ENCODE peak calls at places on chromosomes 13 and 19, in nine cellular contexts. N, Q, X, U, H, W, R, A and Z are unnamed samples.

GRCh38 chr13:88649855-88650254 is 978.7 kb downstream of the SLITRK5 start:
- DNase-seq in A (no peak), N (no peak), Q (no peak), X (no peak), R (no peak), H (no peak), U (no peak), W (no peak), Z (no peak)

GRCh38 chr13:36887758-36888521 is 32.1 kb downstream of the SMAD9 start:
- DNase-seq in R (no peak), Q (no peak), W (no peak), X (no peak), A (no peak), H (no peak), U (no peak), N (no peak), Z (no peak)

GRCh38 chr13:34070006-34070405 is 252.1 kb downstream of the RFC3 start:
- DNase-seq in U (no peak), Q (no peak), W (no peak), H (no peak), X (no peak), A (peak; percentile 21), R (no peak), N (no peak), Z (no peak)

GRCh38 chr13:63516124-63516523 is 2100.5 kb upstream of the PCDH20 start:
- DNase-seq in H (no peak), N (no peak), A (no peak), X (no peak), R (no peak), U (no peak), Q (no peak), W (no peak), Z (no peak)

GRCh38 chr19:49954933-49955332 is 6.0 kb downstream of the SIGLEC11 start:
- DNase-seq in N (no peak), A (no peak), Q (no peak), W (no peak), X (no peak), U (no peak), H (no peak), R (no peak), Z (no peak)

GRCh38 chr13:39895254-39895653 is 239.8 kb downstream of the COG6 start:
- DNase-seq in Q (no peak), X (no peak), U (no peak), H (no peak), A (no peak), W (peak; percentile 67), N (no peak), R (no peak), Z (no peak)

GRCh38 chr13:113639661-113640262 is 18.2 kb downstream of the ATP4B start:
- DNase-seq in U (no peak), H (no peak), R (peak; percentile 11), N (no peak), Q (no peak), A (no peak), W (no peak), X (no peak), Z (peak; percentile 14)

GRCh38 chr19:3440082-3440481 is 40.2 kb downstream of the SMIM24 start:
- DNase-seq in X (no peak), U (no peak), N (peak; percentile 76), Q (peak; percentile 75), R (peak; percentile 64), W (no peak), H (no peak), A (peak; percentile 45), Z (peak; percentile 56)

GRCh38 chr19:1856698-1857603 is 6.4 kb downstream of the KLF16 start:
- DNase-seq in R (peak; percentile 65), H (peak; percentile 76), U (no peak), N (peak; percentile 72), W (no peak), Q (peak; percentile 82), X (no peak), A (no peak), Z (peak; percentile 75)

GRCh38 chr13:89255844-89256406 is 1584.8 kb downstream of the SLITRK5 start:
- DNase-seq in U (no peak), N (no peak), A (no peak), H (no peak), R (no peak), W (no peak), Q (no peak), X (no peak), Z (no peak)

DNA sequence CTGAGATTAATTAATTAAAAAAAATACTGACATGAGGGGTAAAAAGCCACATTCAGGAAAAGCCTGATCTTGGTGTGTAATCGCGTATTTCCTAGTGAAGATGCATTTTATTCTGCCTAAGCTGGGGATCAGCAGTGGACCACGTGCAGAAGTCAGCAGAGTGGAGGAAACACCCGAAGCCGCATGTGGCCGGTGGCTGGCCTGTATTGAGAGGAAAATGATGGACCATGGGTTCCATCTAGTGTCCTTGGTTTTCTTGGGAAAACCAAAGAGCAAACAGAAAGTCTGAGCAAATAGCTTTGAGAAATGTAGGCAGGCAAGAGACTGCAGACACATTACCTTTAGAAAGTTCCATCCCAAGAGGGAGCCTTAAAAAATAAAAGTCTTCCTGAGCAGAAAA is 23.7 kb upstream of the SHISA2 start:
- DNase-seq in R (no peak), X (no peak), W (no peak), U (no peak), A (peak; percentile 16), H (no peak), Q (no peak), N (no peak), Z (no peak)
- TF ChIP-seq CTCF in R (no peak), X (no peak), W (no peak), U (no peak), A (no peak), H (no peak), Q (no peak), N (no peak), Z (no peak)

GRCh38 chr13:85969331-85969730 is 170.1 kb upstream of the SLITRK6 start:
- DNase-seq in H (no peak), W (no peak), N (no peak), X (no peak), U (no peak), R (no peak), Q (no peak), A (no peak), Z (no peak)

GRCh38 chr13:85974604-85975366 is 175.6 kb upstream of the SLITRK6 start:
- DNase-seq in A (no peak), H (no peak), N (no peak), U (no peak), R (no peak), W (no peak), X (no peak), Q (no peak), Z (no peak)

GRCh38 chr13:85970727-85971126 is 171.5 kb upstream of the SLITRK6 start:
- DNase-seq in X (no peak), Q (no peak), H (no peak), U (no peak), R (no peak), A (peak; percentile 3), N (no peak), W (no peak), Z (no peak)
- TF ChIP-seq CTCF in X (no peak), Q (no peak), H (no peak), U (peak; percentile 19), R (no peak), A (peak; percentile 19), N (no peak), W (no peak), Z (peak; percentile 19)

GRCh38 chr19:57935731-57936130 is 529 bp upstream of the ZNF418 start:
- DNase-seq in R (no peak), X (no peak), W (no peak), Q (no peak), N (no peak), A (no peak), H (no peak), U (no peak), Z (no peak)

GRCh38 chr19:57947419-57948134 is at the start of gene ZNF256:
- DNase-seq in A (peak; percentile 97), H (peak; percentile 84), R (peak; percentile 98), U (peak; percentile 95), W (peak; percentile 46), N (peak; percentile 96), Q (peak; percentile 93), X (peak; percentile 77), Z (peak; percentile 98)

GRCh38 chr19:57946316-57946715 is 1.2 kb downstream of the ZNF256 start:
- DNase-seq in H (no peak), U (no peak), R (no peak), W (no peak), X (no peak), N (no peak), Q (no peak), A (no peak), Z (no peak)

GRCh38 chr19:57947088-57947418 is 453 bp downstream of the ZNF256 start:
- DNase-seq in H (no peak), A (no peak), R (peak; percentile 14), N (no peak), U (no peak), Q (no peak), X (no peak), W (no peak), Z (no peak)

DNA sequence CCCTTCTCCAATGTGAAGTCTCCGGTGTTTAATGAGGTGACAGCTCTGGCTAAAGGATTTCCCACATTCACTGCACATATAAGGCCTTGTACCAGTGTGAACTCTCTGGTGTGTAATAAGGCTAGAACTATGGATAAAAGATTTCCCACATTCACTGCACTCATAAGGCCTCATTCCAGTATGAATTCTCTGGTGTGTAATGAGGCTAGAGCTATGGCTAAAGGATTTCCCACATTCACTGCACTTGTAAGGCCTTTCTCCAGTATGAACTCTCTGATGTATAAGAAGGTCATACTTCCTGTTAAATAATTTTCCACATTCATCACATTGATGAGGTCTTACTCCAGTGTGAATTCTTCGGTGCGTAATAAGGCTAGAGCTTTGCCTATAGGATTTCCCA is 5.9 kb downstream of the ZNF256 start:
- DNase-seq in W (no peak), H (no peak), U (no peak), N (no peak), X (no peak), R (no peak), A (no peak), Q (no peak), Z (no peak)
- TF ChIP-seq CTCF in W (no peak), H (no peak), U (no peak), N (no peak), X (no peak), R (no peak), A (no peak), Q (no peak), Z (no peak)

GRCh38 chr13:101144808-101145419 is 271.4 kb downstream of the NALCN start:
- DNase-seq in H (no peak), R (no peak), W (no peak), A (peak; percentile 75), X (peak; percentile 27), N (peak; percentile 28), U (no peak), Q (peak; percentile 31), Z (no peak)

GRCh38 chr13:101150998-101151397 is 265.3 kb downstream of the NALCN start:
- DNase-seq in X (no peak), N (no peak), H (no peak), W (no peak), A (peak; percentile 28), Q (no peak), R (no peak), U (no peak), Z (no peak)

GRCh38 chr13:101152184-101152583 is 264.1 kb downstream of the NALCN start:
- DNase-seq in U (no peak), A (no peak), N (no peak), H (no peak), R (no peak), Q (no peak), X (no peak), W (no peak), Z (no peak)

GRCh38 chr13:101146101-101146898 is 270.0 kb downstream of the NALCN start:
- DNase-seq in X (no peak), U (no peak), Q (no peak), H (no peak), A (no peak), R (no peak), N (no peak), W (no peak), Z (no peak)

GRCh38 chr13:101149735-101150380 is 266.4 kb downstream of the NALCN start:
- DNase-seq in X (peak; percentile 11), A (peak; percentile 66), R (peak; percentile 49), U (no peak), Q (no peak), N (peak; percentile 8), H (no peak), W (no peak), Z (peak; percentile 63)
- TF ChIP-seq CTCF in X (peak; percentile 43), A (peak; percentile 60), R (peak; percentile 58), U (peak; percentile 37), Q (no peak), N (no peak), H (no peak), W (peak; percentile 47), Z (peak; percentile 34)